ENCODE peak calls at places on chromosome 10, in nine cellular contexts. B is prostate gland; R is stimulated activated CD8-positive, alpha-beta memory T cell treated with anti-CD3 and anti-CD28 coated beads, Interleukin-15, amount 100 ng/mL, for 24 hours; T is GM20000; I is upper lobe of right lung; U is activated CD8-positive, alpha-beta memory T cell treated with anti-CD3 and anti-CD28 coated beads, Interleukin-2, amount 50 U/mL, for 48 hours; S is mesenchymal stem cell; W is KG1; P is testis. L is an unnamed sample.

GRCh38 chr10:50637003-50637579 is 13.3 kb upstream of the SGMS1 start:
- DNase-seq in B (no peak), R (no peak), T (peak; percentile 67), I (no peak), U (no peak), S (no peak), W (no peak), P (no peak), L (no peak)

GRCh38 chr10:5858811-5859210 is 30.9 kb downstream of the ANKRD16 start:
- DNase-seq in B (no peak), R (no peak), T (no peak), I (no peak), U (no peak), S (no peak), W (no peak), P (no peak), L (no peak)

GRCh38 chr10:71217266-71218045 is 5.1 kb downstream of the UNC5B start:
- DNase-seq in B (no peak), R (no peak), T (peak; percentile 45), I (peak; percentile 69), U (peak; percentile 54), S (peak; percentile 58), W (no peak), P (peak; percentile 52), L (no peak)

GRCh38 chr10:36416513-36416912 is 708.9 kb upstream of the ANKRD30A start:
- DNase-seq in B (no peak), R (no peak), T (no peak), I (no peak), U (no peak), S (no peak), W (no peak), P (no peak), L (no peak)

GRCh38 chr10:31000071-31000787 is 31.4 kb downstream of the ZNF438 start:
- DNase-seq in B (no peak), R (no peak), T (no peak), I (no peak), U (no peak), S (no peak), W (no peak), P (no peak), L (no peak)

GRCh38 chr10:103141950-103142349 is 51.1 kb downstream of the NT5C2 start:
- DNase-seq in B (no peak), R (no peak), T (no peak), I (no peak), U (no peak), S (no peak), W (no peak), P (no peak), L (no peak)

GRCh38 chr10:86940677-86941076 is 16.7 kb downstream of the MMRN2 start:
- DNase-seq in B (no peak), R (no peak), T (no peak), I (no peak), U (no peak), S (no peak), W (no peak), P (no peak), L (peak; percentile 1)

GRCh38 chr10:77074104-77074638 is 563.4 kb downstream of the KCNMA1 start:
- DNase-seq in B (no peak), R (no peak), T (no peak), I (no peak), U (no peak), S (no peak), W (no peak), P (no peak), L (no peak)

GRCh38 chr10:58743466-58744115 is 230.9 kb downstream of the BICC1 start:
- DNase-seq in B (no peak), R (no peak), T (no peak), I (no peak), U (no peak), S (peak; percentile 7), W (no peak), P (no peak), L (no peak)

GRCh38 chr10:75924309-75924920 is 493.0 kb downstream of the LRMDA start:
- DNase-seq in B (no peak), R (no peak), T (no peak), I (no peak), U (no peak), S (no peak), W (no peak), P (no peak), L (no peak)

GRCh38 chr10:130242483-130242882 is 106.3 kb downstream of the GLRX3 start:
- DNase-seq in B (no peak), R (no peak), T (no peak), I (peak; percentile 15), U (peak; percentile 17), S (no peak), W (no peak), P (no peak), L (no peak)

GRCh38 chr10:84783386-84783785 is 455.0 kb downstream of the CCSER2 start:
- DNase-seq in B (no peak), R (no peak), T (peak; percentile 21), I (no peak), U (no peak), S (peak; percentile 18), W (peak; percentile 4), P (peak; percentile 55), L (no peak)

GRCh38 chr10:123666318-123667291 is at the start of gene GPR26:
- DNase-seq in B (no peak), R (no peak), T (no peak), I (no peak), U (no peak), S (no peak), W (no peak), P (peak; percentile 24), L (no peak)

GRCh38 chr10:42941245-42941644 is 135.6 kb upstream of the RET start:
- DNase-seq in B (no peak), R (no peak), T (no peak), I (peak; percentile 44), U (peak; percentile 18), S (no peak), W (no peak), P (no peak), L (no peak)

GRCh38 chr10:61760943-61761824 is 98.5 kb downstream of the CABCOCO1 start:
- DNase-seq in B (no peak), R (no peak), T (no peak), I (no peak), U (no peak), S (peak; percentile 84), W (no peak), P (no peak), L (no peak)

GRCh38 chr10:32348297-32349198 is 1.6 kb upstream of the EPC1 start:
- DNase-seq in B (no peak), R (no peak), T (no peak), I (no peak), U (no peak), S (no peak), W (no peak), P (peak; percentile 45), L (no peak)

GRCh38 chr10:73785721-73786511 is 510 bp downstream of the ZSWIM8 start:
- DNase-seq in B (peak; percentile 67), R (no peak), T (peak; percentile 59), I (peak; percentile 81), U (peak; percentile 75), S (peak; percentile 85), W (no peak), P (peak; percentile 32), L (no peak)